ENCODE peak calls at places on chromosomes 5 and 9, in six cellular contexts. H is cardiac fibroblast; U is fibroblast of mammary gland; V is CD8-positive, alpha-beta T cell; Y is left ventricle myocardium inferior; I is Panc1. Q is an unnamed sample.

GRCh38 chr9:81737871-81738507 is 48.6 kb upstream of the TLE1 start:
- DNase-seq in V (no peak), Y (no peak), H (peak), U (peak), I (peak), Q (peak)

GRCh38 chr9:129936222-129936621 is 101.0 kb downstream of the USP20 start:
- DNase-seq in Y (no peak), H (no peak), I (no peak), U (no peak), V (no peak), Q (no peak)

GRCh38 chr9:130935660-130936271 is 3.3 kb downstream of the FIBCD1 start:
- DNase-seq in V (no peak), Y (no peak), U (peak), H (no peak), I (no peak), Q (no peak)

GRCh38 chr5:122469520-122469919 is 157.5 kb downstream of the SNCAIP start:
- DNase-seq in I (no peak), V (no peak), H (no peak), U (no peak), Y (no peak), Q (no peak)

GRCh38 chr9:7180247-7180646 is 422.5 kb downstream of the KDM4C start:
- DNase-seq in Y (no peak), V (no peak), H (peak), I (no peak), U (no peak), Q (no peak)

GRCh38 chr9:20512636-20513035 is 109.7 kb downstream of the MLLT3 start:
- DNase-seq in Y (no peak), V (no peak), I (no peak), U (no peak), H (no peak), Q (no peak)

GRCh38 chr9:132412089-132412488 is 2.1 kb downstream of the CFAP77 start:
- DNase-seq in I (no peak), Y (no peak), V (no peak), H (peak), U (peak), Q (peak)

GRCh38 chr5:11415751-11416150 is 488.5 kb downstream of the CTNND2 start:
- DNase-seq in V (no peak), U (no peak), I (no peak), Y (no peak), H (no peak), Q (no peak)

GRCh38 chr9:4295160-4295559 is 4.7 kb downstream of the GLIS3 start:
- DNase-seq in V (no peak), H (no peak), U (no peak), I (no peak), Y (no peak), Q (no peak)

GRCh38 chr9:4298255-4299005 is 1.4 kb downstream of the GLIS3 start:
- DNase-seq in H (no peak), Y (peak), I (no peak), V (no peak), U (peak), Q (no peak)

GRCh38 chr9:4297151-4297794 is 2.6 kb downstream of the GLIS3 start:
- DNase-seq in I (no peak), V (peak), H (peak), U (peak), Y (peak), Q (peak)

GRCh38 chr9:4297795-4298254 is 2.0 kb downstream of the GLIS3 start:
- DNase-seq in I (no peak), V (peak), H (peak), Y (peak), U (peak), Q (peak)

GRCh38 chr9:4296217-4296616 is 3.7 kb downstream of the GLIS3 start:
- DNase-seq in I (no peak), Y (no peak), U (no peak), V (no peak), H (no peak), Q (no peak)
- TF ChIP-seq CTCF in I (no peak), Y (no peak), U (peak), V (no peak), H (peak), Q (peak)

DNA sequence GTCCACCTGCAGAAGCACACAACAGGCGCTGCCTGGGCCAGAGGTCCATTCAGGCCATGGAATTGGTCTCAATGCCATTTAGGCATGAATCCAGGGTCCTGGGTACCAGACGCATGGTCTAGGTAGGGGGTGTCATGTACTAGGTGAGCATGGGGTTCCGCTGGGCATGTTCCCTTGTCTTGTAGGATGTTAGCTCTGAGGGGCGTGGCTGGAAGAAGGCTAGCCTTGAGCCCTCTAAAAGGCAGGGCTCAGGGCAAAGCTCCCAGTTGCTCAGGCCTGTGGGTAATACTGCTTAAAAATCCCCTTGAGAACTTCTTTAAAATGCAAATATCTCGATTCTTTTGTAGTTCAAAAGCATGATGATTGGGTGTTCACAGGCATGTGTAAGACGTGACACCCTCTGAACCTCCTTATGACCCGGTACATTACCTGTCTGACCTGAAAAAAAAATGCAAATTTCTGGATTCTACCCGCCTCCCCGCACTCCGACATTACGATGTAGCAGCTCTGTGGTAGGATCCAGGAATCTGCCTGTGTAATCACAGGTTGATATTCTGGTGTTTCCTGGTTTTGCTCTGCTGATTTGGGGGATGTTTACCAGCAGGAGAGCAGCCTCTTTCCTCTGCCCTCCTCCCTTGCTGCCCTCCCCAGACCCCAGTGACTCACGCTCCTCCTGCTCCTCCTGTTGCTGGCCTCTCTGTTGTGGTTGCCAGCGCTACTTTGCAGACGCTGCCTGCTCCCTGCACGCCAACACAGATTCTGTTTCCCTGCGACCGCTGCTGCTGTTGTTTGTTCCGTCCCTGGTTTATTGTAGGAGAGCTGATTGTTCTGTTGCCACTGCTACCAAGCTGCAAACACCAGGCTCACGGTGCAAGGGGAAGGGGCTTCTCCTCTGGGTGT is 5.7 kb downstream of the TMC1 start:
- DNase-seq in U (peak), Y (peak), I (no peak), V (peak), H (peak), Q (peak)
- H3K4me3 ChIP-seq in U (peak), Y (peak), I (peak), V (peak), H (peak), Q (peak)

DNA sequence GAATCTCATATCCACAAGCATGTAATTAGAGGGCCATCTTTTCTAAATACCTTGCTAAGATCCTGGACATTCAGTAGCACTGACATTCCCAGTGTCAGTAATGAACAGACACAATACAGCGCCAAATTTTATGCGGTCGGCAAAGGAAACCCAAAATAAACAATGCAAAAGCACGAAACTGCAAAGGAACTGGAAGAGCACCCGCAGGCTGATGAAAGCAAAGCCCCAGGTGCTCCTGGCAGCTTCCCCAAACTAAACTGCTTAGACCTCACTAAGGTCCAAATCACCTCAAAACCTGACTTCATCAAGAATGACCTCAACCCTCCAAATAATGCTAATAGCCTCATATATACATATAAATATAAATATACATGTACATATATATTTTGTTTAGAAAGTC is 102.0 kb downstream of the GPR21 start:
- DNase-seq in I (no peak), U (no peak), V (no peak), H (no peak), Y (no peak), Q (no peak)
- TF ChIP-seq CTCF in I (no peak), U (no peak), V (no peak), H (no peak), Y (no peak), Q (no peak)

GRCh38 chr5:110727025-110727314 is 499 bp upstream of the TMEM232 start:
- DNase-seq in Y (no peak), H (no peak), V (no peak), U (peak), I (no peak), Q (no peak)
- H3K4me3 ChIP-seq in Y (peak), H (peak), V (peak), U (peak), I (peak), Q (peak)

GRCh38 chr9:34372598-34373011 is 4.1 kb downstream of the MYORG start:
- DNase-seq in H (no peak), V (no peak), U (no peak), Y (no peak), I (no peak), Q (no peak)

GRCh38 chr9:34371886-34372597 is 4.7 kb downstream of the MYORG start:
- DNase-seq in V (no peak), Y (no peak), H (no peak), U (no peak), I (no peak), Q (no peak)

GRCh38 chr9:34373749-34374148 is 2.9 kb downstream of the MYORG start:
- DNase-seq in U (no peak), I (no peak), Y (no peak), V (no peak), H (no peak), Q (no peak)

GRCh38 chr9:34370335-34370969 is 6.2 kb downstream of the MYORG start:
- DNase-seq in I (no peak), U (no peak), Y (no peak), H (no peak), V (no peak), Q (no peak)

GRCh38 chr9:34370970-34371880 is 5.5 kb downstream of the MYORG start:
- DNase-seq in U (no peak), I (no peak), V (no peak), Y (no peak), H (no peak), Q (no peak)
- TF ChIP-seq CTCF in U (no peak), I (no peak), V (no peak), Y (no peak), H (no peak), Q (no peak)

GRCh38 chr9:135320331-135320730 is 159.3 kb upstream of the PPP1R26 start:
- DNase-seq in U (no peak), I (no peak), V (no peak), H (no peak), Y (no peak), Q (no peak)
- H3K4me3 ChIP-seq in U (no peak), I (no peak), V (no peak), H (no peak), Y (no peak), Q (no peak)

GRCh38 chr9:114678130-114678529 is 3.9 kb downstream of the TEX48 start:
- DNase-seq in V (no peak), I (no peak), Y (no peak), U (no peak), H (no peak), Q (no peak)

GRCh38 chr9:114674076-114674797 is 7.8 kb downstream of the TEX48 start:
- DNase-seq in I (no peak), U (no peak), H (no peak), Y (no peak), V (no peak), Q (no peak)

GRCh38 chr9:114671605-114672004 is 10.4 kb downstream of the TEX48 start:
- DNase-seq in H (no peak), Y (no peak), U (no peak), I (no peak), V (no peak), Q (no peak)

GRCh38 chr9:114677418-114677817 is 4.6 kb downstream of the TEX48 start:
- DNase-seq in I (no peak), H (peak), U (peak), V (no peak), Y (no peak), Q (peak)

DNA sequence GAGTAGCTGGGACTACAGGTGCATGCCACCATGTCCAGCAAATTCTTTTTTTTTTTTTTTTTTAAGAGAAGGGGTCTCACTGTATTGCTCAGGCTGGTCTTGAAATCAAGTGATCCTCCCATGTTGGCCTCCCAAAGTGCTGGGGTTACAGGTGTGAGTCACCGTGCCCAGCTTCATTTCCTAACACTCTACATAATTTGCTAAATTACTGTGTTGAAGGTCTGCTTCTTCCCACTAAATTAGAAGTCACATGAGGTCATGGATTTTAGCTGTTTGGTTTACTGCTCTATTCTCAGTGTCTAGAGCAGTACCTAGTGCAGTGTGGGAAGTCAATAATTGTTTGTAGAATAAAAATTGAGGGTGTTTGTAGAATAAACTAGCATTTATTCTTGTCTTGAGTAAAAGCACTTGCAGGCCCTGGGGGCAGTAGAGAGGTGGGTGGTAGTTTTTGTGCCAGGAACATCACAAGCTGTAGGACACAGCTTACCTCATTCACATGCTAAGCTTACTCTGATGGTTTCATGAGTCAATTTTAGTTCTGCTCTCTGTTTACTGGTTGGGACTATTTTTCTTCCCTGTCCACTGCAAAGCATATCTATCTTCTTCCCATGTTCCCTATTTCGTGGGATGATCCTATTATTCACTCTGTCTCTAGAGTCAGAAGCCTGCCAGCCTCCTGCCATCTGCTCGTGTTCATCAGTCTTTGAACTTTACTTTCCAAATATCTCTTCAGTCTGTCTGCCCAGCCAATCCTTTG is 7.0 kb downstream of the TEX48 start:
- DNase-seq in I (no peak), V (no peak), Y (no peak), H (no peak), U (peak), Q (no peak)
- TF ChIP-seq CTCF in I (no peak), V (no peak), Y (no peak), H (no peak), U (no peak), Q (no peak)

GRCh38 chr9:109408759-109409462 is 88.1 kb upstream of the EPB41L4B start:
- DNase-seq in V (no peak), H (no peak), Y (no peak), I (no peak), U (no peak), Q (no peak)
- H3K4me3 ChIP-seq in V (no peak), H (no peak), Y (no peak), I (no peak), U (no peak), Q (no peak)

GRCh38 chr5:165626161-165626560 is 2120.7 kb downstream of the MAT2B start:
- DNase-seq in I (no peak), V (no peak), Y (no peak), U (no peak), H (no peak), Q (no peak)

GRCh38 chr5:165631235-165631634 is 2125.8 kb downstream of the MAT2B start:
- DNase-seq in I (no peak), U (no peak), Y (no peak), V (no peak), H (peak), Q (no peak)

GRCh38 chr5:165627548-165628170 is 2122.2 kb downstream of the MAT2B start:
- DNase-seq in H (no peak), V (no peak), U (no peak), Y (no peak), I (no peak), Q (no peak)

GRCh38 chr5:165624547-165624946 is 2119.1 kb downstream of the MAT2B start:
- DNase-seq in Y (no peak), U (no peak), V (no peak), I (no peak), H (no peak), Q (no peak)

DNA sequence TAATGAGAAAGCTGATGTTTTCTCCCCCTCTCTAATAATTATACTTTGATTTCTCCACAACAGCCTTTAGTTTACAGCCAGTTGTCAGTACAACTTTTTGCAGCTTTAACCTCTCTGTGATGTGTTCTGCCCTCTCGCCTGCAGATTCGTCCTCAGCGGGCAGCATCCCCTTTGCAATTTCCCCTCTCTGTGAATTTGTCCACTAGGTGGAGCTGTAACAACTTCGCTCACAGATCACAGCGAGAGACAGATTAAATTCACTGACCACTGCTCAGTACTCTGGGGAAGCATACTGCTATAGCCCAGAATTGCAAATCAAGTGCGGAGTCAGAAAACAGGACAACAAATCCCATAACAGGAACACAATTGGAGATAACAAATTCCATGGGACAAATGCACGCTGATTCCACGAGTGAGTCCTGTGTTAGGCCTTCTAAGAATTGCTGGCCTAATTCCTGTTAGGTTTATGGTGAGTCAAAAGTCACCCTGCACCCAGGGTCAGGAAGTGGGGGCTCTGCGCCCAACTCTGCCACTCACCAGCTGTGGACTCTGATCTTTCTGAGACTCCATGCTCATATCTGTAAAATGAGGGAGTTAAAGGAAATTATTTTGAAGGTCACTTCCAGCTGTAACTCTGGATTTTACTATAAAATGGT is 2124.9 kb downstream of the MAT2B start:
- DNase-seq in H (peak), Y (no peak), U (peak), V (no peak), I (peak), Q (peak)
- TF ChIP-seq CTCF in H (peak), Y (peak), U (peak), V (no peak), I (peak), Q (peak)

GRCh38 chr9:563200-563599 is 278.3 kb upstream of the DMRT1 start:
- DNase-seq in V (no peak), I (no peak), Y (no peak), H (no peak), U (no peak), Q (no peak)
- H3K4me3 ChIP-seq in V (no peak), I (no peak), Y (no peak), H (no peak), U (no peak), Q (no peak)